ENCODE peak calls at places on chromosomes 3 and 15, in eight cellular contexts. V is kidney glomerular epithelial cell; P is stimulated activated CD8-positive, alpha-beta memory T cell treated with anti-CD3 and anti-CD28 coated beads, Interleukin-15, amount 100 ng/mL, for 24 hours; A is cardiac fibroblast; O is NCI-H2081; F is upper lobe of right lung; I is activated CD4-positive, alpha-beta T cell treated with anti-CD3 and anti-CD28 coated beads, Interleukin-2, amount 10 ng/mL, durations not matched to agents 7 days and 5 days; E is HEK293T. Z is an unnamed sample.

GRCh38 chr15:35443376-35443775 is 102.6 kb downstream of the DPH6 start:
- DNase-seq in V (no peak), P (no peak), A (no peak), O (no peak), F (no peak), I (no peak), E (no peak), Z (no peak)

GRCh38 chr3:177057768-177058167 is 139.5 kb downstream of the TBL1XR1 start:
- DNase-seq in V (no peak), P (no peak), A (no peak), O (no peak), F (no peak), I (peak; percentile 35), E (no peak), Z (no peak)

GRCh38 chr3:36944012-36944640 is 728 bp downstream of the TRANK1 start:
- DNase-seq in V (peak; percentile 46), P (peak; percentile 15), A (peak; percentile 77), O (peak; percentile 17), F (peak; percentile 86), I (peak; percentile 21), E (no peak), Z (peak; percentile 42)

GRCh38 chr3:179969525-179969924 is 67.2 kb downstream of the PEX5L start:
- DNase-seq in V (no peak), P (no peak), A (no peak), O (no peak), F (no peak), I (no peak), E (no peak), Z (no peak)

GRCh38 chr3:174409085-174409743 is 449.9 kb upstream of the NAALADL2 start:
- DNase-seq in V (peak; percentile 9), P (no peak), A (no peak), O (no peak), F (no peak), I (no peak), E (no peak), Z (no peak)

GRCh38 chr15:66400351-66400774 is 13.7 kb downstream of the MAP2K1 start:
- DNase-seq in V (peak; percentile 17), P (no peak), A (no peak), O (no peak), F (no peak), I (no peak), E (no peak), Z (no peak)

GRCh38 chr15:77650285-77650684 is 17.6 kb upstream of the LINGO1 start:
- DNase-seq in V (no peak), P (no peak), A (peak; percentile 5), O (no peak), F (no peak), I (no peak), E (peak; percentile 66), Z (no peak)

GRCh38 chr15:50906954-50907865 is 1.3 kb upstream of the AP4E1 start:
- DNase-seq in V (peak; percentile 40), P (peak; percentile 31), A (no peak), O (no peak), F (no peak), I (peak; percentile 87), E (no peak), Z (no peak)

GRCh38 chr15:79875213-79875612 is 21.6 kb downstream of the MTHFS start:
- DNase-seq in V (no peak), P (no peak), A (no peak), O (no peak), F (no peak), I (no peak), E (no peak), Z (no peak)

GRCh38 chr15:69725957-69726356 is 273.3 kb downstream of the RPLP1 start:
- DNase-seq in V (no peak), P (no peak), A (no peak), O (no peak), F (no peak), I (no peak), E (no peak), Z (no peak)

GRCh38 chr3:40511031-40511718 is 5.3 kb downstream of the ZNF620 start:
- DNase-seq in V (no peak), P (no peak), A (no peak), O (no peak), F (no peak), I (no peak), E (no peak), Z (no peak)

GRCh38 chr15:78055923-78056713 is 21.4 kb downstream of the TBC1D2B start:
- DNase-seq in V (no peak), P (no peak), A (no peak), O (no peak), F (no peak), I (no peak), E (no peak), Z (no peak)

GRCh38 chr3:127104586-127104985 is 88.3 kb upstream of the PRR23E start:
- DNase-seq in V (no peak), P (no peak), A (no peak), O (no peak), F (no peak), I (no peak), E (no peak), Z (no peak)

GRCh38 chr3:51984269-51984647 is 923 bp downstream of the ACY1 start:
- DNase-seq in V (no peak), P (no peak), A (no peak), O (no peak), F (no peak), I (no peak), E (no peak), Z (no peak)

GRCh38 chr3:73765878-73766564 is 141.3 kb upstream of the PDZRN3 start:
- DNase-seq in V (no peak), P (no peak), A (no peak), O (no peak), F (no peak), I (no peak), E (no peak), Z (no peak)

GRCh38 chr3:46442591-46443530 is 21.8 kb downstream of the LTF start:
- DNase-seq in V (no peak), P (no peak), A (no peak), O (no peak), F (no peak), I (no peak), E (no peak), Z (no peak)

GRCh38 chr3:19110335-19110734 is 38.0 kb upstream of the KCNH8 start:
- DNase-seq in V (no peak), P (no peak), A (no peak), O (no peak), F (no peak), I (no peak), E (no peak), Z (no peak)

GRCh38 chr3:50010959-50011358 is 71.0 kb downstream of the RBM6 start:
- DNase-seq in V (no peak), P (no peak), A (no peak), O (no peak), F (no peak), I (no peak), E (no peak), Z (no peak)

GRCh38 chr15:66401130-66402021 is 14.7 kb downstream of the MAP2K1 start:
- DNase-seq in V (no peak), P (no peak), A (no peak), O (no peak), F (no peak), I (peak; percentile 34), E (no peak), Z (no peak)

GRCh38 chr3:54042259-54042823 is 80.0 kb upstream of the CACNA2D3 start:
- DNase-seq in V (no peak), P (no peak), A (no peak), O (no peak), F (no peak), I (no peak), E (no peak), Z (no peak)

GRCh38 chr3:192675958-192676649 is 51.2 kb downstream of the FGF12 start:
- DNase-seq in V (no peak), P (no peak), A (no peak), O (no peak), F (no peak), I (no peak), E (no peak), Z (no peak)

GRCh38 chr3:48240000-48240710 is 749 bp upstream of the ZNF589 start:
- DNase-seq in V (no peak), P (no peak), A (no peak), O (no peak), F (peak; percentile 19), I (no peak), E (peak; percentile 31), Z (no peak)

GRCh38 chr15:80507638-80508316 is 103.6 kb downstream of the ARNT2 start:
- DNase-seq in V (no peak), P (no peak), A (peak; percentile 97), O (no peak), F (no peak), I (no peak), E (no peak), Z (no peak)

GRCh38 chr3:170977911-170978310 is 48.6 kb downstream of the SLC2A2 start:
- DNase-seq in V (peak; percentile 21), P (no peak), A (peak; percentile 58), O (no peak), F (no peak), I (no peak), E (no peak), Z (no peak)

GRCh38 chr3:37329465-37329864 is 155.1 kb upstream of the LRRFIP2 start:
- DNase-seq in V (no peak), P (no peak), A (no peak), O (no peak), F (no peak), I (no peak), E (no peak), Z (no peak)

GRCh38 chr3:49277357-49277723 is 308 bp upstream of the C3orf62 start:
- DNase-seq in V (no peak), P (no peak), A (no peak), O (no peak), F (no peak), I (no peak), E (no peak), Z (no peak)

GRCh38 chr3:175432338-175433025 is 573.3 kb downstream of the NAALADL2 start:
- DNase-seq in V (no peak), P (no peak), A (peak; percentile 82), O (peak; percentile 78), F (no peak), I (no peak), E (no peak), Z (no peak)

GRCh38 chr3:17577795-17578520 is 164.5 kb downstream of the TBC1D5 start:
- DNase-seq in V (no peak), P (no peak), A (peak; percentile 42), O (no peak), F (no peak), I (no peak), E (no peak), Z (no peak)

GRCh38 chr3:73542127-73542526 is 82.6 kb downstream of the PDZRN3 start:
- DNase-seq in V (no peak), P (no peak), A (no peak), O (peak; percentile 73), F (no peak), I (no peak), E (no peak), Z (no peak)

GRCh38 chr15:60121845-60122244 is 117.7 kb downstream of the FOXB1 start:
- DNase-seq in V (no peak), P (no peak), A (no peak), O (no peak), F (no peak), I (no peak), E (no peak), Z (no peak)

Z was measured in omental fat pad.